ENCODE peak calls at places on chromosomes 16 and 17, in four cellular contexts. L is ovary, T is adrenal gland, B is natural killer cell. J is an unnamed sample.

GRCh38 chr17:42682400-42683384 is at the start of gene CNTNAP1:
- DNase-seq in B (no peak), L (peak), T (peak), J (peak)

GRCh38 chr17:74807376-74807775 is 31.2 kb upstream of the NAT9 start:
- DNase-seq in B (no peak), L (no peak), T (no peak), J (no peak)

GRCh38 chr17:301681-302299 is 50.8 kb downstream of the RPH3AL start:
- DNase-seq in B (no peak), T (no peak), L (no peak), J (no peak)

GRCh38 chr17:79668344-79669250 is 57.7 kb upstream of the RBFOX3 start:
- DNase-seq in T (no peak), L (no peak), B (no peak), J (no peak)

GRCh38 chr17:57256708-57257112 is 387 bp downstream of the MSI2 start:
- DNase-seq in L (no peak), T (peak), B (no peak), J (peak)

GRCh38 chr16:1966460-1966859 is at the start of gene RNF151:
- DNase-seq in L (no peak), T (no peak), B (no peak), J (no peak)

GRCh38 chr17:51000835-51001638 is 119.6 kb downstream of the SPAG9 start:
- DNase-seq in B (no peak), T (peak), L (no peak), J (peak)

GRCh38 chr17:82845163-82845807 is 5.5 kb upstream of the ZNF750 start:
- DNase-seq in T (peak), B (no peak), L (no peak), J (no peak)

GRCh38 chr17:29111816-29112499 is 68.2 kb downstream of the MYO18A start:
- DNase-seq in L (peak), T (peak), B (peak), J (peak)

GRCh38 chr16:1899641-1900451 is 18.4 kb downstream of the HS3ST6 start:
- DNase-seq in B (no peak), L (no peak), T (no peak), J (no peak)

GRCh38 chr17:39979021-39979660 is 1.5 kb upstream of the PSMD3 start:
- DNase-seq in T (no peak), B (no peak), L (no peak), J (no peak)

GRCh38 chr17:78442648-78443128 is 64.2 kb downstream of the PGS1 start:
- DNase-seq in T (peak), L (no peak), B (no peak), J (no peak)

GRCh38 chr16:49453001-49453400 is 79.4 kb downstream of the C16orf78 start:
- DNase-seq in L (no peak), B (no peak), T (no peak), J (no peak)

GRCh38 chr16:15983898-15984297 is 34.5 kb downstream of the ABCC1 start:
- DNase-seq in T (no peak), B (no peak), L (no peak), J (no peak)

GRCh38 chr17:82121660-82122629 is 23.9 kb upstream of the FASN start:
- DNase-seq in B (no peak), L (no peak), T (no peak), J (no peak)

GRCh38 chr17:3575506-3575905 is 17.9 kb upstream of the TRPV3 start:
- DNase-seq in T (no peak), L (no peak), B (no peak), J (no peak)

GRCh38 chr16:64181526-64181925 is 940.3 kb downstream of the CDH11 start:
- DNase-seq in T (no peak), B (no peak), L (no peak), J (no peak)

GRCh38 chr17:33686171-33686570 is 393.1 kb upstream of the ASIC2 start:
- DNase-seq in L (no peak), T (no peak), B (no peak), J (peak)

GRCh38 chr17:44065668-44066203 is 735 bp downstream of the LSM12 start:
- DNase-seq in B (no peak), L (no peak), T (no peak), J (no peak)

GRCh38 chr16:67884-68789 is 4.3 kb downstream of the RHBDF1 start:
- DNase-seq in L (no peak), T (no peak), B (no peak), J (no peak)

GRCh38 chr16:66977341-66978113 is 10.9 kb upstream of the CES4A start:
- DNase-seq in B (peak), T (peak), L (peak), J (peak)
- TF ChIP-seq CTCF in B (peak), T (peak), L (peak), J (peak)

GRCh38 chr16:67149276-67150057 is 1.3 kb downstream of the B3GNT9 start:
- DNase-seq in B (no peak), T (peak), L (peak), J (no peak)
- TF ChIP-seq CTCF in B (no peak), T (no peak), L (no peak), J (no peak)

GRCh38 chr16:57537194-57537505 is 779 bp upstream of the CCDC102A start:
- DNase-seq in B (no peak), T (no peak), L (no peak), J (peak)
- TF ChIP-seq CTCF in B (no peak), T (no peak), L (no peak), J (no peak)

GRCh38 chr16:58464047-58464915 is 35.7 kb upstream of the NDRG4 start:
- DNase-seq in T (peak), L (no peak), B (peak), J (peak)

GRCh38 chr16:58465817-58466216 is 34.1 kb upstream of the NDRG4 start:
- DNase-seq in B (no peak), L (no peak), T (no peak), J (no peak)

GRCh38 chr16:58462997-58463891 is 36.7 kb upstream of the NDRG4 start:
- DNase-seq in T (peak), B (peak), L (no peak), J (peak)

GRCh38 chr16:58466396-58466795 is 33.5 kb upstream of the NDRG4 start:
- DNase-seq in T (no peak), B (no peak), L (no peak), J (no peak)

DNA sequence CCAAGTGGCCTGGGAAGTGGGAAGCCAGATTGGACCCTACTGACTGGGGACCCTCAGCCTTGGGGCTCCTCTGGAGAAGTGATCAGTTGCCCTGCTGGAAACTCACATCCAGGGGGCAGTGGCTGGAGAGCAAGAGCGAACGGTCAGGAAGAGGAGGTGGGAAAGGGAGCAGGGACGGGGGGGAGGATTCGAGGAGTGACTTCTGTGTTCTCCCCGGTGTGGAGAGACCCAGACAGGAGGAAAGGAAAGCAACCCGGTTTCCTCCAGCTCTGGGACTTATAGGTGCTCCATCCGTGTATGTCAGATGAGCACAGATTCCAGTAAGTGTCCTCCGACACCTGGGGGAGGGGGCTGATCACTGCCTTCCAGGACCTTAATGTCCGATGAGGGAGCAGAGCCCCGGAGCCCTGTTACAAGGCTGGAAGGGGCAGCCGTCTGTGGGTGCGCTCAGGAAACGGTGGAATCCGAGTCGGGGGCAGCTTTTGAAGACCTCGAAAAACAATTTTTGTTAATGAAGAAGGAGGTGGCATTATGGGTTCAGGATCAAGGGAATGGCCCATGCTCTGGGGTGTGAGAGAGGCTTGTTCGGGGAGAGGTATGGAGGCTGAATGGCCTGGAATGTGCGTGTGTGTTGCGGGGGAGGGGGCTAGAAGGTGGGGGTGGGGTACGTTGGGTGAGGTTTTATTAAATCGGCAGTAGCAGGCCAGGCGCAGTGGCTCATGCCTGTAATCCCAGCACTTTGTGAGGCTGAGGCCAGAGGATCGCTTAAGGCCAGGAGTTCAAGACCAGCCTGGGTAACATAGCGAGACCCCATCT is 34.8 kb upstream of the NDRG4 start:
- DNase-seq in B (no peak), T (peak), L (no peak), J (no peak)
- TF ChIP-seq CTCF in B (no peak), T (peak), L (no peak), J (no peak)